ENCODE peak calls at places on chromosomes 7 and 10, in five cellular contexts. T is glutamatergic neuron, E is frontal cortex, I is SW480, A is hepatocyte. C is an unnamed sample.

GRCh38 chr10:117218654-117219053 is 21.4 kb downstream of the KCNK18 start:
- DNase-seq in T (no peak), I (no peak), A (no peak), E (no peak), C (no peak)

GRCh38 chr10:76939862-76940495 is 697.6 kb downstream of the KCNMA1 start:
- DNase-seq in I (no peak), A (no peak), E (no peak), T (no peak), C (no peak)

GRCh38 chr10:98373691-98374090 is 41.3 kb downstream of the PYROXD2 start:
- DNase-seq in T (no peak), A (no peak), E (no peak), I (no peak), C (no peak)

GRCh38 chr7:39954694-39955093 is 4.6 kb downstream of the CDK13 start:
- DNase-seq in A (no peak), T (no peak), E (no peak), I (no peak), C (no peak)

GRCh38 chr10:72550239-72550638 is 75.6 kb downstream of the MICU1 start:
- DNase-seq in T (no peak), E (no peak), I (no peak), A (no peak), C (no peak)

GRCh38 chr10:96306516-96306915 is 2.3 kb downstream of the DNTT start:
- DNase-seq in A (no peak), E (peak; percentile 14), I (no peak), T (no peak), C (no peak)

GRCh38 chr7:47355684-47356083 is 226.2 kb downstream of the TNS3 start:
- DNase-seq in T (no peak), A (no peak), I (no peak), E (no peak), C (no peak)

GRCh38 chr7:149624006-149624405 is 126.4 kb upstream of the ZNF746 start:
- DNase-seq in A (peak; percentile 61), I (peak; percentile 20), E (peak; percentile 28), T (peak; percentile 30), C (no peak)

GRCh38 chr10:122140477-122140902 is 130.6 kb upstream of the BTBD16 start:
- DNase-seq in E (no peak), T (peak; percentile 57), I (no peak), A (no peak), C (peak; percentile 76)

GRCh38 chr10:100930368-100930767 is 17.6 kb downstream of the SLF2 start:
- DNase-seq in I (no peak), A (no peak), E (no peak), T (no peak), C (no peak)

C was measured in right atrium auricular region.